ENCODE peak calls at places on chromosome 18, in six cellular contexts. One of them, this sample, is unnamed.

GRCh38 chr18:10072659-10073309 is 159.0 kb downstream of the VAPA start:
- DNase-seq in stimulated activated CD8-positive, alpha-beta memory T cell treated with anti-CD3 and anti-CD28 coated beads, Interleukin-15, amount 100 ng/mL, for 1 hour: no peak
- DNase-seq in CD8-positive, alpha-beta T cell: no peak
- DNase-seq in stimulated activated CD4-positive, alpha-beta T cell treated with anti-CD3 and anti-CD28 coated beads, TNF-alpha, amount 100 ng/mL, for 4 hours: no peak
- DNase-seq in NCI-H510A: no peak
- DNase-seq in M059J: peak
- DNase-seq in this sample: peak

GRCh38 chr18:55243852-55244251 is 284.6 kb upstream of the CCDC68 start:
- DNase-seq in NCI-H510A: no peak
- DNase-seq in M059J: no peak
- DNase-seq in CD8-positive, alpha-beta T cell: no peak
- DNase-seq in stimulated activated CD8-positive, alpha-beta memory T cell treated with anti-CD3 and anti-CD28 coated beads, Interleukin-15, amount 100 ng/mL, for 1 hour: no peak
- DNase-seq in stimulated activated CD4-positive, alpha-beta T cell treated with anti-CD3 and anti-CD28 coated beads, TNF-alpha, amount 100 ng/mL, for 4 hours: no peak
- DNase-seq in this sample: no peak

GRCh38 chr18:48649231-48649630 is 110.4 kb downstream of the CTIF start:
- DNase-seq in stimulated activated CD8-positive, alpha-beta memory T cell treated with anti-CD3 and anti-CD28 coated beads, Interleukin-15, amount 100 ng/mL, for 1 hour: no peak
- DNase-seq in NCI-H510A: peak
- DNase-seq in M059J: no peak
- DNase-seq in stimulated activated CD4-positive, alpha-beta T cell treated with anti-CD3 and anti-CD28 coated beads, TNF-alpha, amount 100 ng/mL, for 4 hours: no peak
- DNase-seq in CD8-positive, alpha-beta T cell: no peak
- DNase-seq in this sample: no peak

GRCh38 chr18:55079481-55080350 is 120.5 kb upstream of the CCDC68 start:
- DNase-seq in NCI-H510A: no peak
- DNase-seq in stimulated activated CD4-positive, alpha-beta T cell treated with anti-CD3 and anti-CD28 coated beads, TNF-alpha, amount 100 ng/mL, for 4 hours: no peak
- DNase-seq in stimulated activated CD8-positive, alpha-beta memory T cell treated with anti-CD3 and anti-CD28 coated beads, Interleukin-15, amount 100 ng/mL, for 1 hour: no peak
- DNase-seq in CD8-positive, alpha-beta T cell: no peak
- DNase-seq in M059J: no peak
- DNase-seq in this sample: no peak

GRCh38 chr18:28834889-28835288 is 658.0 kb upstream of the CDH2 start:
- DNase-seq in stimulated activated CD4-positive, alpha-beta T cell treated with anti-CD3 and anti-CD28 coated beads, TNF-alpha, amount 100 ng/mL, for 4 hours: no peak
- DNase-seq in NCI-H510A: no peak
- DNase-seq in CD8-positive, alpha-beta T cell: no peak
- DNase-seq in M059J: peak
- DNase-seq in stimulated activated CD8-positive, alpha-beta memory T cell treated with anti-CD3 and anti-CD28 coated beads, Interleukin-15, amount 100 ng/mL, for 1 hour: no peak
- DNase-seq in this sample: peak

GRCh38 chr18:59141294-59142068 is 1.8 kb downstream of the SEC11C start:
- DNase-seq in CD8-positive, alpha-beta T cell: no peak
- DNase-seq in stimulated activated CD4-positive, alpha-beta T cell treated with anti-CD3 and anti-CD28 coated beads, TNF-alpha, amount 100 ng/mL, for 4 hours: no peak
- DNase-seq in stimulated activated CD8-positive, alpha-beta memory T cell treated with anti-CD3 and anti-CD28 coated beads, Interleukin-15, amount 100 ng/mL, for 1 hour: no peak
- DNase-seq in M059J: no peak
- DNase-seq in NCI-H510A: peak
- DNase-seq in this sample: no peak

GRCh38 chr18:77099501-77100370 is 32.8 kb downstream of the MBP start:
- DNase-seq in stimulated activated CD4-positive, alpha-beta T cell treated with anti-CD3 and anti-CD28 coated beads, TNF-alpha, amount 100 ng/mL, for 4 hours: no peak
- DNase-seq in stimulated activated CD8-positive, alpha-beta memory T cell treated with anti-CD3 and anti-CD28 coated beads, Interleukin-15, amount 100 ng/mL, for 1 hour: no peak
- DNase-seq in M059J: no peak
- DNase-seq in NCI-H510A: no peak
- DNase-seq in CD8-positive, alpha-beta T cell: no peak
- DNase-seq in this sample: no peak

GRCh38 chr18:45688113-45688512 is 35.9 kb upstream of the SLC14A1 start:
- DNase-seq in stimulated activated CD8-positive, alpha-beta memory T cell treated with anti-CD3 and anti-CD28 coated beads, Interleukin-15, amount 100 ng/mL, for 1 hour: no peak
- DNase-seq in M059J: no peak
- DNase-seq in CD8-positive, alpha-beta T cell: no peak
- DNase-seq in stimulated activated CD4-positive, alpha-beta T cell treated with anti-CD3 and anti-CD28 coated beads, TNF-alpha, amount 100 ng/mL, for 4 hours: no peak
- DNase-seq in NCI-H510A: no peak
- DNase-seq in this sample: no peak

GRCh38 chr18:66632771-66633170 is 28.9 kb upstream of the CDH19 start:
- DNase-seq in M059J: no peak
- DNase-seq in stimulated activated CD4-positive, alpha-beta T cell treated with anti-CD3 and anti-CD28 coated beads, TNF-alpha, amount 100 ng/mL, for 4 hours: no peak
- DNase-seq in NCI-H510A: no peak
- DNase-seq in CD8-positive, alpha-beta T cell: no peak
- DNase-seq in stimulated activated CD8-positive, alpha-beta memory T cell treated with anti-CD3 and anti-CD28 coated beads, Interleukin-15, amount 100 ng/mL, for 1 hour: no peak
- DNase-seq in this sample: peak

GRCh38 chr18:7305416-7305815 is 74.5 kb downstream of the LRRC30 start:
- DNase-seq in CD8-positive, alpha-beta T cell: no peak
- DNase-seq in M059J: no peak
- DNase-seq in NCI-H510A: no peak
- DNase-seq in stimulated activated CD4-positive, alpha-beta T cell treated with anti-CD3 and anti-CD28 coated beads, TNF-alpha, amount 100 ng/mL, for 4 hours: no peak
- DNase-seq in stimulated activated CD8-positive, alpha-beta memory T cell treated with anti-CD3 and anti-CD28 coated beads, Interleukin-15, amount 100 ng/mL, for 1 hour: no peak
- DNase-seq in this sample: no peak

GRCh38 chr18:23352042-23352441 is 101.0 kb upstream of the RIOK3 start:
- DNase-seq in stimulated activated CD8-positive, alpha-beta memory T cell treated with anti-CD3 and anti-CD28 coated beads, Interleukin-15, amount 100 ng/mL, for 1 hour: no peak
- DNase-seq in CD8-positive, alpha-beta T cell: no peak
- DNase-seq in stimulated activated CD4-positive, alpha-beta T cell treated with anti-CD3 and anti-CD28 coated beads, TNF-alpha, amount 100 ng/mL, for 4 hours: no peak
- DNase-seq in M059J: no peak
- DNase-seq in NCI-H510A: no peak
- DNase-seq in this sample: no peak

GRCh38 chr18:39966275-39966674 is 1988.8 kb upstream of the PIK3C3 start:
- DNase-seq in stimulated activated CD4-positive, alpha-beta T cell treated with anti-CD3 and anti-CD28 coated beads, TNF-alpha, amount 100 ng/mL, for 4 hours: no peak
- DNase-seq in CD8-positive, alpha-beta T cell: no peak
- DNase-seq in NCI-H510A: no peak
- DNase-seq in M059J: peak
- DNase-seq in stimulated activated CD8-positive, alpha-beta memory T cell treated with anti-CD3 and anti-CD28 coated beads, Interleukin-15, amount 100 ng/mL, for 1 hour: no peak
- DNase-seq in this sample: no peak

GRCh38 chr18:63316612-63317555 is 2.7 kb downstream of the BCL2 start:
- DNase-seq in stimulated activated CD4-positive, alpha-beta T cell treated with anti-CD3 and anti-CD28 coated beads, TNF-alpha, amount 100 ng/mL, for 4 hours: no peak
- DNase-seq in M059J: peak
- DNase-seq in stimulated activated CD8-positive, alpha-beta memory T cell treated with anti-CD3 and anti-CD28 coated beads, Interleukin-15, amount 100 ng/mL, for 1 hour: no peak
- DNase-seq in NCI-H510A: no peak
- DNase-seq in CD8-positive, alpha-beta T cell: no peak
- DNase-seq in this sample: no peak

This sample was measured in mammary epithelial cell.